ENCODE peak calls at places on chromosome 5, in four cellular contexts. T is fibroblast of mammary gland, O is NCI-H1417, J is AG20443. W is an unnamed sample.

GRCh38 chr5:17365756-17366155 is 132.3 kb upstream of the TAF11L2 start:
- DNase-seq in J (no peak), O (peak; percentile 46), T (no peak), W (no peak)

GRCh38 chr5:143245929-143246561 is 157.4 kb downstream of the NR3C1 start:
- DNase-seq in O (no peak), J (peak; percentile 78), T (peak; percentile 95), W (no peak)

GRCh38 chr5:133925866-133926488 is 42.4 kb downstream of the C5orf15 start:
- DNase-seq in T (no peak), O (no peak), J (no peak), W (no peak)

GRCh38 chr5:38923661-38924451 is 78.0 kb downstream of the OSMR start:
- DNase-seq in J (no peak), T (peak; percentile 51), O (no peak), W (no peak)

GRCh38 chr5:17094830-17095229 is 122.6 kb upstream of the BASP1 start:
- DNase-seq in T (peak; percentile 47), J (no peak), O (no peak), W (no peak)

GRCh38 chr5:17305964-17306725 is 88.7 kb downstream of the BASP1 start:
- DNase-seq in J (peak; percentile 31), O (no peak), T (peak; percentile 64), W (peak; percentile 79)

GRCh38 chr5:158212915-158213314 is 354.0 kb upstream of the CLINT1 start:
- DNase-seq in T (no peak), J (peak; percentile 32), O (no peak), W (no peak)

GRCh38 chr5:169161022-169161680 is 139.8 kb downstream of the SLIT3 start:
- DNase-seq in T (peak; percentile 95), O (no peak), J (peak; percentile 89), W (peak; percentile 87)

GRCh38 chr5:34524123-34524522 is 132.0 kb upstream of the RAI14 start:
- DNase-seq in J (peak; percentile 45), O (no peak), T (peak; percentile 91), W (no peak)

GRCh38 chr5:96692436-96692835 is 30.3 kb downstream of the CAST start:
- DNase-seq in O (no peak), T (peak; percentile 74), J (no peak), W (no peak)

GRCh38 chr5:7473668-7474215 is 77.8 kb downstream of the ADCY2 start:
- DNase-seq in J (no peak), T (no peak), O (no peak), W (no peak)

GRCh38 chr5:176369934-176370711 is 4.8 kb downstream of the ARL10 start:
- DNase-seq in T (no peak), O (no peak), J (no peak), W (no peak)

GRCh38 chr5:60670764-60671163 is 29.2 kb downstream of the DEPDC1B start:
- DNase-seq in O (no peak), J (no peak), T (no peak), W (no peak)

GRCh38 chr5:149274964-149275363 is 3.3 kb downstream of the AFAP1L1 start:
- DNase-seq in T (peak; percentile 60), O (no peak), J (peak; percentile 47), W (no peak)

GRCh38 chr5:40441733-40442132 is 238.0 kb upstream of the PTGER4 start:
- DNase-seq in O (no peak), T (no peak), J (no peak), W (no peak)

W was measured in aorta.